ENCODE peak calls at places on chromosome 7, in four cellular contexts. I, U, S and Z are unnamed samples.

GRCh38 chr7:2069472-2069860 is 163.3 kb downstream of the MAD1L1 start:
- DNase-seq in I (no peak), S (no peak), U (peak), Z (no peak)

GRCh38 chr7:2079332-2080068 is 153.2 kb downstream of the MAD1L1 start:
- DNase-seq in I (no peak), U (no peak), S (no peak), Z (no peak)

GRCh38 chr7:116561697-116562483 is 37.1 kb downstream of the CAV1 start:
- DNase-seq in I (no peak), U (peak), S (no peak), Z (no peak)

GRCh38 chr7:100799037-100799896 is 28.1 kb downstream of the EPHB4 start:
- DNase-seq in U (peak), I (peak), S (peak), Z (peak)

GRCh38 chr7:35717013-35717412 is 22.1 kb upstream of the HERPUD2 start:
- DNase-seq in U (no peak), I (no peak), S (no peak), Z (no peak)

GRCh38 chr7:157844141-157844540 is 507.3 kb downstream of the DNAJB6 start:
- DNase-seq in U (no peak), I (no peak), S (no peak), Z (no peak)

GRCh38 chr7:53383131-53383530 is 347.7 kb downstream of the POM121L12 start:
- DNase-seq in U (peak), S (no peak), I (no peak), Z (peak)

GRCh38 chr7:88299126-88299525 is 7.6 kb downstream of the STEAP4 start:
- DNase-seq in S (no peak), I (no peak), U (no peak), Z (no peak)